ENCODE peak calls at places on chromosomes 1 and 21, in seven cellular contexts. G, E, K, T, J, N and O are unnamed samples.
A peak's percentile ranks its signal among the peaks of the same experiment; 100 is the strongest.

GRCh38 chr1:45568421-45568820 is 15.4 kb upstream of the NASP start:
- DNase-seq in G (no peak), E (no peak), K (no peak), T (peak; percentile 76), J (no peak), N (no peak), O (no peak)

GRCh38 chr1:248406721-248407692 is 4.2 kb downstream of the OR2T1 start:
- DNase-seq in G (no peak), E (no peak), K (no peak), T (no peak), J (no peak), N (no peak), O (no peak)

GRCh38 chr1:241077386-241078147 is 279.4 kb downstream of the RGS7 start:
- DNase-seq in G (no peak), E (no peak), K (no peak), T (no peak), J (no peak), N (no peak), O (no peak)

GRCh38 chr1:16122916-16123315 is 33.0 kb downstream of the EPHA2 start:
- DNase-seq in G (no peak), E (no peak), K (peak; percentile 42), T (no peak), J (peak; percentile 90), N (peak; percentile 41), O (no peak)

GRCh38 chr21:45862544-45863207 is 118.9 kb upstream of the COL6A1 start:
- DNase-seq in G (no peak), E (no peak), K (peak; percentile 45), T (no peak), J (no peak), N (no peak), O (no peak)

GRCh38 chr1:186183219-186183618 is 191.8 kb downstream of the TPR start:
- DNase-seq in G (no peak), E (no peak), K (peak; percentile 42), T (no peak), J (peak; percentile 43), N (no peak), O (no peak)

GRCh38 chr21:33011462-33011861 is 14.3 kb upstream of the OLIG2 start:
- DNase-seq in G (no peak), E (no peak), K (no peak), T (no peak), J (no peak), N (peak; percentile 16), O (no peak)

GRCh38 chr1:19113362-19114092 is 96.5 kb downstream of the UBR4 start:
- DNase-seq in G (peak; percentile 60), E (peak; percentile 16), K (peak; percentile 48), T (no peak), J (peak; percentile 61), N (no peak), O (peak; percentile 45)

GRCh38 chr21:36846624-36847023 is 119.8 kb downstream of the HLCS start:
- DNase-seq in G (no peak), E (no peak), K (no peak), T (peak; percentile 71), J (no peak), N (no peak), O (no peak)

GRCh38 chr1:22755641-22756040 is 45.0 kb downstream of the EPHB2 start:
- DNase-seq in G (no peak), E (no peak), K (no peak), T (no peak), J (no peak), N (no peak), O (no peak)

GRCh38 chr1:151326619-151327222 is 495 bp downstream of the PI4KB start:
- DNase-seq in G (peak; percentile 70), E (no peak), K (peak; percentile 72), T (peak; percentile 15), J (peak; percentile 78), N (no peak), O (peak; percentile 87)

GRCh38 chr1:94514095-94514727 is 27.3 kb downstream of the F3 start:
- DNase-seq in G (peak; percentile 35), E (peak; percentile 18), K (peak; percentile 28), T (no peak), J (peak; percentile 24), N (no peak), O (no peak)

GRCh38 chr1:23701310-23701709 is 9.7 kb downstream of the RPL11 start:
- DNase-seq in G (no peak), E (no peak), K (no peak), T (no peak), J (no peak), N (no peak), O (no peak)

GRCh38 chr21:45116066-45116465 is 41.7 kb downstream of the ADARB1 start:
- DNase-seq in G (no peak), E (no peak), K (no peak), T (no peak), J (no peak), N (no peak), O (no peak)

GRCh38 chr1:113101588-113101987 is 28.6 kb downstream of the LRIG2 start:
- DNase-seq in G (no peak), E (no peak), K (no peak), T (no peak), J (no peak), N (no peak), O (no peak)

GRCh38 chr1:29524285-29525065 is 288.2 kb downstream of the PTPRU start:
- DNase-seq in G (no peak), E (no peak), K (no peak), T (no peak), J (no peak), N (no peak), O (no peak)

GRCh38 chr1:107181253-107181977 is 40.6 kb downstream of the NTNG1 start:
- DNase-seq in G (no peak), E (no peak), K (no peak), T (no peak), J (no peak), N (no peak), O (no peak)

DNA sequence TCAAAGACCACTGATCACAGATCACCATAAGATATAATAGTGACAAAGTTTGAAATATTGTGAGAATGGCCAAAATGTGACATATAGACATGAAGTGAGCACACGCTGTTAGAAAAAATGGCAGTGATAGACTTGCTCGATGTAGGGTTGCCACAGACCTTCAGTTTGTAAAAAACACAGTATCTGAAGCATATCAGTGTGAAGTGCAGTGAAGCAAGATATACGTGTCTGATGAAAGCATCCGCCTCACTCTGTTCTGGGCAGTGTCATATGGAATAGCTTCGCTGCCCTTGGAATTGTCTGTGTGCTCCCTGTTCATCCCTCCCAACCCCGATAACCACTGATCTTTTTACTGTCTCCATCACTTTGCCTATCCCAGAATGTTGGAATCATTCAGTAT is 50.7 kb downstream of the GALNT2 start:
- DNase-seq in G (no peak), E (no peak), K (no peak), T (no peak), J (no peak), N (no peak), O (no peak)
- TF ChIP-seq CTCF in G (no peak), E (no peak), K (no peak), T (no peak), J (no peak), N (no peak), O (no peak)

DNA sequence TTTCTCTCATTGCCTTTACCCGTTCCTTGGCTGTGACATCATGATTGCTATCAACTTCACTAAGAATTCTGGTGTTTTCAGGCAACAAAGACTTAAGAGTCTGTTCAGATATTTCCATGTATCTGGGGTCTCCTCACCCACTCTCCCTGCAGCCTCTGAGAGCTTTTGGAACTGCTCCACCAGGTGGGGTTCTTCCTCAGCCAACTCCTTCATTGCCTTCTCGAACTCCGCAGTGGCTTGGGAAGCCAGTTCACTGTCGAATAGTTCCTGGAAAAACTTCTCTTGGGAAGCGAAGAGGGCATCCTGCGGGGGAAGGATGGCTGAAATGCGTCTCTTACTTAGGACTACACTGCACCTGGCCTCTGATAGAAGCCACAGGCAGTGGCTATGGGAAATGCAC is 2.1 kb downstream of the PEX19 start:
- DNase-seq in G (no peak), E (no peak), K (no peak), T (no peak), J (no peak), N (no peak), O (no peak)
- TF ChIP-seq CTCF in G (peak; percentile 31), E (no peak), K (no peak), T (no peak), J (no peak), N (no peak), O (no peak)

DNA sequence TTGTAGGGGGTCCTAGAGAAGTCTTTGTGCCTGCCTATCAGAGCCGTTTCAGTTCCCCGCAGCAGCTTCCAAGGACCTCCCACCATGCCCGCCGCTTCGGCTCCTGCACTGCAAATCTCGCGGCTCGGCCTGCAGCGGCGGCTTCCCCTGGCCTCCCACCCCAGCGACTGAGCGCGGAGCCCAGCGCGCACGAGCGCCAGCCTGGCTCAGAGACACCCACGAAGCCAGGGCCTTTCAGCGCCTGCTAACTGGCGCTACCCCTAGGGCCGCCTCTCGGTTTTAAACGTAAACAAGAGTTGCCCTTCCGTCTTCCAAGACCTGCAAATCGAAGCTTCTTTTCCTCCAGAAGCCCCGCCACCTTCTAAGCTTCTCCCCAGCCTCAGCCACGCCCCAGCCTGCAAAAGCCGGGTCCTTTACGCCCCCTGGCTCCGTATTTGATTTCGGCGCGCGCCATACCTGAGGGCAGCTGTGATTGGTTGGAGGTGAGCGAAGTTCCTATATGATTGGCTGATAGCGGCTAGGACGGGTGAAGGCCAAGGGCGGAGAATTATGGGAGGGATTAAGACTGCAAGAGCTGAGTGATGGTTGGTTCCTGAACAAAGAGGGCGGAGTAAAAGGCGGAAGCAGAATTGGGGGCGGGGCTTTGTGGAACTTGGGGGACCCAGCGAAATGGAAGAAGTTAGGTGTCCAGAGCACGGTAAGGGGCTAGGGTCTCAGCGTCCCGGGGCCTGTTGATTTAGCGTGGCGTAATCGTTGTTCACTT is at the start of gene TTF2:
- DNase-seq in G (peak; percentile 98), E (peak; percentile 92), K (peak; percentile 99), T (peak; percentile 96), J (peak; percentile 97), N (peak; percentile 92), O (peak; percentile 96)
- TF ChIP-seq CTCF in G (no peak), E (peak; percentile 25), K (no peak), T (peak; percentile 67), J (no peak), N (peak; percentile 30), O (peak; percentile 11)

GRCh38 chr1:110893908-110894490 is 21.1 kb downstream of the CD53 start:
- DNase-seq in G (no peak), E (no peak), K (no peak), T (no peak), J (no peak), N (no peak), O (no peak)
- TF ChIP-seq CTCF in G (no peak), E (no peak), K (no peak), T (no peak), J (no peak), N (no peak), O (no peak)

DNA sequence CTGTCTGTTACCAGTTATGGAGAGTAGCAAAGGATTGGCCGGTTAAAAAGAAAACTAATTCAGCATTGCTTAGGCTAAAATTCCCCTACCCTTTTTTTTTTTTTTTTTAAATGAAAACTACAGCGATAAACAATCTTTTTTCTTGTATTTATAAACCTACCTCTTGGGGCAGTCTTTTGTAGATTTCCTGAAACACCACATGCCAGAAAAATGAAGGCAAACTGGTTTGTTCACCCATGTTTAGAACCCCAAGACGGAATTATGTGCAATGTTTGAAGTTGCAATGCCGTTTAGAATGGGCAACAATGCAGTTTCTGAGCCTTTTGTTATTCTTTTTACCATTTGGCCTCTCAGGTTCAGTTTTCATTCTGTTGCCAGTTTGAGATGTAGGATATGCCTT is 59.1 kb downstream of the PRDM2 start:
- DNase-seq in G (no peak), E (no peak), K (no peak), T (peak; percentile 80), J (no peak), N (no peak), O (no peak)
- TF ChIP-seq CTCF in G (no peak), E (peak; percentile 44), K (no peak), T (peak; percentile 40), J (peak; percentile 19), N (peak; percentile 16), O (no peak)